ENCODE peak calls at places on chromosomes 2 and 18, in six cellular contexts. N is K562, T is A549, Q is SK-N-SH, V is HepG2, O is GM12878. X is an unnamed sample.

GRCh38 chr2:115083216-115083615 is 640.8 kb downstream of the DPP10 start:
- DNase-seq in O (no peak), Q (peak; percentile 4), N (no peak), V (no peak), T (no peak), X (no peak)

GRCh38 chr18:60671022-60671421 is 298.4 kb upstream of the MC4R start:
- DNase-seq in O (no peak), T (no peak), N (no peak), Q (no peak), V (no peak), X (no peak)

GRCh38 chr2:145743016-145743415 is 1223.1 kb upstream of the ZEB2 start:
- DNase-seq in T (no peak), O (no peak), N (no peak), V (no peak), Q (no peak), X (no peak)

GRCh38 chr18:26190506-26190905 is 35.7 kb upstream of the TAF4B start:
- DNase-seq in Q (no peak), V (no peak), N (no peak), O (peak; percentile 74), T (no peak), X (no peak)

GRCh38 chr2:111025288-111025687 is 95.4 kb upstream of the BCL2L11 start:
- DNase-seq in T (no peak), Q (no peak), N (no peak), O (no peak), V (no peak), X (no peak)

GRCh38 chr2:118013221-118013723 is 598 bp downstream of the CCDC93 start:
- DNase-seq in V (peak; percentile 44), Q (peak; percentile 72), O (no peak), N (peak; percentile 65), T (no peak), X (no peak)

GRCh38 chr2:147211484-147211883 is 633.3 kb upstream of the ACVR2A start:
- DNase-seq in Q (no peak), V (no peak), N (no peak), O (no peak), T (no peak), X (no peak)

GRCh38 chr2:28137221-28137620 is 246.7 kb downstream of the BABAM2 start:
- DNase-seq in N (no peak), Q (no peak), O (no peak), T (peak; percentile 29), V (no peak), X (peak; percentile 86)

GRCh38 chr2:112006076-112006410 is 49.0 kb upstream of the TMEM87B start:
- DNase-seq in O (peak; percentile 8), V (no peak), Q (no peak), N (no peak), T (no peak), X (peak; percentile 53)

GRCh38 chr18:448116-448515 is 52.4 kb downstream of the COLEC12 start:
- DNase-seq in Q (no peak), V (no peak), T (no peak), O (no peak), N (no peak), X (peak; percentile 22)

GRCh38 chr2:147569426-147569825 is 275.4 kb upstream of the ACVR2A start:
- DNase-seq in T (no peak), Q (no peak), N (no peak), V (no peak), O (no peak), X (no peak)

GRCh38 chr2:204628926-204629661 is 83.8 kb downstream of the PARD3B start:
- DNase-seq in O (no peak), T (no peak), Q (no peak), N (no peak), V (no peak), X (peak; percentile 26)

GRCh38 chr2:122105171-122105884 is 349.9 kb downstream of the TSN start:
- DNase-seq in T (no peak), N (no peak), Q (no peak), O (no peak), V (no peak), X (no peak)

GRCh38 chr2:172253190-172254052 is 150.7 kb upstream of the DLX2 start:
- DNase-seq in Q (peak; percentile 34), O (no peak), V (peak; percentile 91), T (peak; percentile 95), N (peak; percentile 35), X (peak; percentile 100)

GRCh38 chr2:13694673-13695072 is 937.8 kb upstream of the LRATD1 start:
- DNase-seq in V (no peak), N (no peak), T (no peak), O (no peak), Q (no peak), X (no peak)

GRCh38 chr2:101610750-101611315 is 86.7 kb upstream of the MAP4K4 start:
- DNase-seq in V (no peak), O (no peak), T (no peak), N (no peak), Q (no peak), X (no peak)

GRCh38 chr2:152594022-152594712 is 123.1 kb downstream of the PRPF40A start:
- DNase-seq in V (no peak), T (no peak), O (no peak), Q (no peak), N (peak; percentile 24), X (no peak)

GRCh38 chr2:168118733-168119518 is 128.5 kb downstream of the STK39 start:
- DNase-seq in N (peak; percentile 32), T (peak; percentile 64), Q (peak; percentile 17), V (peak; percentile 71), O (no peak), X (peak; percentile 82)

GRCh38 chr18:24089059-24089458 is 49.8 kb upstream of the CABYR start:
- DNase-seq in V (no peak), Q (peak; percentile 39), O (no peak), N (no peak), T (no peak), X (peak; percentile 20)

GRCh38 chr2:46332686-46333281 is 35.6 kb downstream of the EPAS1 start:
- DNase-seq in V (no peak), Q (no peak), O (no peak), T (no peak), N (no peak), X (peak; percentile 45)

GRCh38 chr2:190379249-190379964 is 28.7 kb upstream of the MFSD6 start:
- DNase-seq in N (peak; percentile 23), O (no peak), Q (no peak), V (peak; percentile 32), T (peak; percentile 76), X (peak; percentile 57)

GRCh38 chr2:128321421-128321775 is 2.7 kb upstream of the HS6ST1 start:
- DNase-seq in V (no peak), Q (no peak), O (no peak), N (no peak), T (no peak), X (no peak)

GRCh38 chr2:238240761-238241711 is 1.2 kb upstream of the HES6 start:
- DNase-seq in N (peak; percentile 35), T (no peak), O (no peak), Q (no peak), V (no peak), X (no peak)

GRCh38 chr18:68489018-68489792 is 225.7 kb downstream of the TMX3 start:
- DNase-seq in V (no peak), N (no peak), O (no peak), T (no peak), Q (no peak), X (no peak)

GRCh38 chr18:7683753-7684152 is 116.6 kb downstream of the PTPRM start:
- DNase-seq in O (no peak), V (no peak), Q (no peak), T (no peak), N (no peak), X (no peak)

GRCh38 chr18:21162786-21163185 is 51.2 kb upstream of the ROCK1 start:
- DNase-seq in N (no peak), T (no peak), V (no peak), Q (no peak), O (no peak), X (no peak)

GRCh38 chr2:179180242-179180641 is 84.4 kb downstream of the SESTD1 start:
- DNase-seq in Q (no peak), N (no peak), T (no peak), O (no peak), V (peak; percentile 75), X (no peak)

GRCh38 chr2:232488097-232488711 is 570 bp upstream of the ECEL1 start:
- DNase-seq in Q (peak; percentile 43), T (no peak), O (no peak), N (no peak), V (no peak), X (no peak)

GRCh38 chr2:217800433-217801114 is 202.2 kb downstream of the TNS1 start:
- DNase-seq in T (no peak), N (no peak), Q (no peak), O (no peak), V (no peak), X (no peak)

GRCh38 chr2:105072039-105072438 is 34.2 kb downstream of the MRPS9 start:
- DNase-seq in N (no peak), Q (no peak), T (no peak), O (peak; percentile 32), V (no peak), X (no peak)

GRCh38 chr2:230054079-230054478 is 14.6 kb downstream of the SLC16A14 start:
- DNase-seq in Q (no peak), V (no peak), O (no peak), T (peak; percentile 33), N (no peak), X (peak; percentile 63)
- TF ChIP-seq SMC3 in Q (no peak), V (no peak), O (no peak), T (no peak), N (no peak), X (no peak)

GRCh38 chr18:12946549-12947354 is 1.1 kb upstream of the SEH1L start:
- DNase-seq in T (peak; percentile 58), V (peak; percentile 93), Q (peak; percentile 36), N (peak; percentile 51), O (no peak), X (peak; percentile 89)
- TF ChIP-seq CTCF in T (no peak), V (peak; percentile 49), Q (peak; percentile 25), N (peak; percentile 13), O (no peak), X (peak; percentile 6)

GRCh38 chr18:46338761-46339160 is 234.6 kb downstream of the HAUS1 start:
- DNase-seq in N (no peak), T (no peak), O (no peak), Q (no peak), V (no peak), X (no peak)

GRCh38 chr18:46338213-46338612 is 234.0 kb downstream of the HAUS1 start:
- DNase-seq in Q (peak; percentile 80), O (no peak), N (no peak), V (no peak), T (no peak), X (no peak)

GRCh38 chr18:46337206-46337710 is 233.1 kb downstream of the HAUS1 start:
- DNase-seq in V (no peak), T (no peak), N (no peak), O (no peak), Q (peak; percentile 54), X (no peak)

GRCh38 chr18:46335551-46336059 is 231.4 kb downstream of the HAUS1 start:
- DNase-seq in V (no peak), N (no peak), T (no peak), Q (peak; percentile 75), O (no peak), X (no peak)

GRCh38 chr18:46336278-46337205 is 232.4 kb downstream of the HAUS1 start:
- DNase-seq in O (no peak), N (no peak), T (no peak), Q (peak; percentile 38), V (no peak), X (no peak)
- TF ChIP-seq SMC3 in O (no peak), N (no peak), T (no peak), Q (no peak), V (no peak), X (no peak)

GRCh38 chr2:157359628-157360027 is 34.0 kb upstream of the ERMN start:
- DNase-seq in Q (no peak), V (no peak), O (no peak), T (no peak), N (no peak), X (no peak)
- TF ChIP-seq CTCF in Q (no peak), V (no peak), O (no peak), T (no peak), N (no peak), X (no peak)

X was measured in IMR-90.